ENCODE peak calls at places on chromosomes 7 and 10, in four cellular contexts. K is uterus, Z is ovary, E is fibroblast of lung. G is an unnamed sample. For H3K4me1, the result is how much of the 10 kb centered on the place peaks cover.

GRCh38 chr7:44914992-44915607 is 29.8 kb upstream of the PURB start:
- DNase-seq in K (no peak), Z (no peak), E (no peak), G (no peak)

GRCh38 chr10:119306514-119306951 is 99.2 kb downstream of the GRK5 start:
- DNase-seq in K (peak), Z (no peak), E (peak), G (no peak)

GRCh38 chr7:74083928-74084721 is 521 bp downstream of the LIMK1 start:
- DNase-seq in K (peak), Z (peak), E (peak), G (peak)

GRCh38 chr7:98282727-98283126 is 1.2 kb downstream of the BRI3 start:
- DNase-seq in K (no peak), Z (no peak), E (peak), G (no peak)

GRCh38 chr10:131653550-131654470 is 247.0 kb upstream of the PPP2R2D start:
- DNase-seq in K (no peak), Z (no peak), E (no peak), G (no peak)

GRCh38 chr7:37052673-37053072 is 328.4 kb upstream of the AOAH start:
- DNase-seq in K (no peak), Z (no peak), E (peak), G (no peak)

GRCh38 chr10:34102237-34102673 is 712.8 kb downstream of the PARD3 start:
- DNase-seq in K (peak), Z (peak), E (peak), G (peak)

GRCh38 chr10:122282909-122283308 is 11.8 kb downstream of the BTBD16 start:
- DNase-seq in K (no peak), Z (no peak), E (no peak), G (no peak)

GRCh38 chr7:116698930-116699722 is 27.1 kb downstream of the MET start:
- DNase-seq in K (no peak), Z (no peak), E (no peak), G (no peak)

GRCh38 chr10:18743926-18744325 is 84.7 kb downstream of the ARL5B start:
- DNase-seq in K (no peak), Z (no peak), E (no peak), G (no peak)

GRCh38 chr10:45180946-45181439 is 134.4 kb downstream of the OR13A1 start:
- DNase-seq in K (no peak), Z (no peak), E (peak), G (peak)

GRCh38 chr7:44400033-44400511 is 74.7 kb upstream of the CAMK2B start:
- DNase-seq in K (no peak), Z (no peak), E (no peak), G (no peak)

GRCh38 chr10:132904814-132905649 is 37.3 kb downstream of the CFAP46 start:
- DNase-seq in K (no peak), Z (no peak), E (peak), G (peak)

GRCh38 chr10:15254808-15255655 is 86.5 kb upstream of the NMT2 start:
- DNase-seq in K (no peak), Z (no peak), E (no peak), G (no peak)

GRCh38 chr10:101214446-101215396 is 14.5 kb downstream of the LBX1 start:
- DNase-seq in K (peak), Z (peak), E (peak), G (no peak)

GRCh38 chr10:104339469-104340098 is 1.3 kb upstream of the ITPRIP start:
- DNase-seq in K (peak), Z (peak), E (peak), G (no peak)

GRCh38 chr7:55520426-55521140 is 51.7 kb downstream of the VOPP1 start:
- DNase-seq in K (no peak), Z (no peak), E (no peak), G (no peak)

GRCh38 chr10:127968027-127968441 is 61.1 kb downstream of the PTPRE start:
- DNase-seq in K (no peak), Z (no peak), E (no peak), G (no peak)

GRCh38 chr7:9711259-9711658 is 1262.4 kb upstream of the PHF14 start:
- DNase-seq in K (no peak), Z (no peak), E (no peak), G (no peak)

GRCh38 chr7:98280791-98281756 is at the start of gene BRI3:
- DNase-seq in K (peak), Z (peak), E (peak), G (peak)

GRCh38 chr7:137694405-137694804 is 152.4 kb downstream of the DGKI start:
- DNase-seq in K (no peak), Z (no peak), E (no peak), G (no peak)

GRCh38 chr7:55128693-55129394 is 110.0 kb downstream of the EGFR start:
- DNase-seq in K (peak), Z (peak), E (peak), G (peak)

GRCh38 chr7:129332354-129333056 is 101.7 kb upstream of the STRIP2 start:
- DNase-seq in K (no peak), Z (no peak), E (peak), G (no peak)

GRCh38 chr10:31630866-31631567 is 297.6 kb downstream of the ARHGAP12 start:
- DNase-seq in K (no peak), Z (no peak), E (no peak), G (no peak)

GRCh38 chr10:102604379-102604960 is 39.8 kb upstream of the TRIM8 start:
- DNase-seq in K (no peak), Z (peak), E (peak), G (no peak)

GRCh38 chr7:143258830-143259229 is 4.4 kb upstream of the GSTK1 start:
- DNase-seq in K (no peak), Z (no peak), E (no peak), G (no peak)

GRCh38 chr10:102757323-102757722 is 13.6 kb downstream of the WBP1L start:
- DNase-seq in K (no peak), Z (no peak), E (no peak), G (no peak)

GRCh38 chr7:13540429-13540828 is 449.0 kb downstream of the ETV1 start:
- DNase-seq in K (no peak), Z (no peak), E (peak), G (no peak)

GRCh38 chr7:159078911-159079270 is 65.8 kb downstream of the VIPR2 start:
- DNase-seq in K (no peak), Z (no peak), E (no peak), G (no peak)

DNA sequence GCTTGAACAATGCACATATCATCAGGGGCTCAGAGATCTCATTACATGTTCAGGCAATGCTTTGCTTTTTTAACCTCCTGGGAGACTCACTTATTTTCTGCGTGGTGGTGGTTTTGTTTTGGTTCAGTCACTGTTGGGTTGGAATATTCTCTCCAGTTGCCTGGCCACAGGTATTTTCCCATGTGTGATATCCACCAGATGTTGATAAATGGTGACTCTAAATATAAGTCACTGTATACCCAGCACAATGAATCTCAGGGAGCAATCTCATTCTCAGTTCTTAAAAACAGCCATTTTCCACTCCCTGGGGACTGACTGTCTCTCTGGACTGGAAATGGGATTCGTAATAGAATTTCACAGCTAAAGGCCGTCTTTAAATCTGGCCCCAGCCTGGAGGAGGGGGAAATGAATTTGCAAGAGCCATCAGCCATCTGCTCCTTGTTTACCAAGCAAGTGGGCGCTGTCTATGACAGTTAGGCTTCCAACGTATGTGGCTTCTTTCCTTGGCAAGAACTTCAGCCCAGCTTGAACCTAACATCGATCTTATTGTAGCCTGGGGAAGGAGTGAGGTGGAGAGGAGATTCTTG is 1106.2 kb downstream of the NRG3 start:
- DNase-seq in K (no peak), Z (no peak), E (peak), G (no peak)
- H3K27ac ChIP-seq in K (no peak), Z (no peak), E (peak), G (no peak)

GRCh38 chr7:91351374-91351773 is 87.1 kb downstream of the FZD1 start:
- DNase-seq in K (no peak), Z (no peak), E (peak), G (no peak)
- H3K4me1 ChIP-seq in K (under half), Z (under half), E (under half), G (under half)

GRCh38 chr7:149790146-149790548 is 16.8 kb upstream of the ZNF467 start:
- DNase-seq in K (no peak), Z (no peak), E (no peak), G (no peak)
- H3K4me3 ChIP-seq in K (no peak), Z (no peak), E (no peak), G (no peak)

GRCh38 chr10:3911241-3911640 is 126.2 kb upstream of the KLF6 start:
- DNase-seq in K (no peak), Z (no peak), E (no peak), G (no peak)

GRCh38 chr10:3906511-3907111 is 121.6 kb upstream of the KLF6 start:
- DNase-seq in K (no peak), Z (peak), E (peak), G (no peak)

GRCh38 chr10:3907514-3907913 is 122.5 kb upstream of the KLF6 start:
- DNase-seq in K (no peak), Z (peak), E (peak), G (peak)

GRCh38 chr10:3909339-3909738 is 124.3 kb upstream of the KLF6 start:
- DNase-seq in K (no peak), Z (no peak), E (no peak), G (no peak)

DNA sequence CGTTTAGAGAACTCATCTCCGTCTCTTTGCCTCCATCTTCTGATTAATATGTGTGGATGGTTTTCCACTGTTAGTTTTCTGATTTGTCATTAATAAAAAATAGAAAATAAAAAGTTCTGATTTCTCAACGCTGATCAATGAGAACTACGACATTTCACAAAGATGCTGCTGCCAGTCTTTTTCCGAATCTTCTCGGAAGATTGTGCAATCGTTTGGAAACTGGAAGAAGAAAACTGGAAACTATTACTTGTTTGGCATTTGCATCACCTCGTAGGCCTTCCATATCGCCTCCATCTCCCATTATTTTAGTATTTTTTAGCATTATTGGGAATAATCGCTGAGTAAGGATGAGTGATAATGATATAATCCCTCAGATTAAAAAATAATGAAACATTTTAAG is 123.2 kb upstream of the KLF6 start:
- DNase-seq in K (no peak), Z (no peak), E (no peak), G (no peak)
- H3K27ac ChIP-seq in K (no peak), Z (no peak), E (no peak), G (peak)